ENCODE peak calls at places on chromosome 9, in ten cellular contexts. One of them, this sample, is unnamed.

GRCh38 chr9:34557421-34558321 is 31.9 kb downstream of the CNTFR start:
- DNase-seq in IMR-90: no peak
- DNase-seq in HEK293T: no peak
- DNase-seq in activated naive CD4-positive, alpha-beta T cell: no peak
- DNase-seq in posterior cingulate gyrus: no peak
- DNase-seq in choroid plexus epithelial cell: no peak
- DNase-seq in C1 segment of cervical spinal cord: no peak
- DNase-seq in cerebellar cortex: no peak
- DNase-seq in pulmonary artery endothelial cell: no peak
- DNase-seq in sigmoid colon: no peak
- DNase-seq in this sample: no peak

GRCh38 chr9:86700601-86701000 is 246.7 kb downstream of the GAS1 start:
- DNase-seq in posterior cingulate gyrus: peak; percentile 67
- DNase-seq in choroid plexus epithelial cell: peak; percentile 57
- DNase-seq in sigmoid colon: no peak
- DNase-seq in pulmonary artery endothelial cell: no peak
- DNase-seq in IMR-90: peak; percentile 41
- DNase-seq in C1 segment of cervical spinal cord: no peak
- DNase-seq in cerebellar cortex: no peak
- DNase-seq in activated naive CD4-positive, alpha-beta T cell: no peak
- DNase-seq in HEK293T: no peak
- DNase-seq in this sample: peak; percentile 75

GRCh38 chr9:122986010-122986409 is 45.2 kb downstream of the RABGAP1 start:
- DNase-seq in IMR-90: no peak
- DNase-seq in pulmonary artery endothelial cell: no peak
- DNase-seq in HEK293T: no peak
- DNase-seq in sigmoid colon: no peak
- DNase-seq in C1 segment of cervical spinal cord: no peak
- DNase-seq in cerebellar cortex: no peak
- DNase-seq in choroid plexus epithelial cell: no peak
- DNase-seq in posterior cingulate gyrus: no peak
- DNase-seq in activated naive CD4-positive, alpha-beta T cell: no peak
- DNase-seq in this sample: no peak

GRCh38 chr9:10678010-10678409 is 65.2 kb upstream of the PTPRD start:
- DNase-seq in posterior cingulate gyrus: no peak
- DNase-seq in IMR-90: no peak
- DNase-seq in C1 segment of cervical spinal cord: no peak
- DNase-seq in choroid plexus epithelial cell: peak; percentile 23
- DNase-seq in sigmoid colon: no peak
- DNase-seq in pulmonary artery endothelial cell: no peak
- DNase-seq in HEK293T: no peak
- DNase-seq in activated naive CD4-positive, alpha-beta T cell: no peak
- DNase-seq in cerebellar cortex: no peak
- DNase-seq in this sample: no peak

GRCh38 chr9:116152941-116153764 is 438 bp upstream of the PAPPA start:
- DNase-seq in activated naive CD4-positive, alpha-beta T cell: no peak
- DNase-seq in choroid plexus epithelial cell: peak; percentile 86
- DNase-seq in HEK293T: no peak
- DNase-seq in sigmoid colon: no peak
- DNase-seq in posterior cingulate gyrus: no peak
- DNase-seq in pulmonary artery endothelial cell: no peak
- DNase-seq in IMR-90: peak; percentile 85
- DNase-seq in C1 segment of cervical spinal cord: no peak
- DNase-seq in cerebellar cortex: no peak
- DNase-seq in this sample: no peak

GRCh38 chr9:88587182-88587581 is 52.2 kb downstream of the NXNL2 start:
- DNase-seq in choroid plexus epithelial cell: no peak
- DNase-seq in cerebellar cortex: no peak
- DNase-seq in HEK293T: no peak
- DNase-seq in posterior cingulate gyrus: no peak
- DNase-seq in IMR-90: no peak
- DNase-seq in pulmonary artery endothelial cell: no peak
- DNase-seq in sigmoid colon: no peak
- DNase-seq in activated naive CD4-positive, alpha-beta T cell: no peak
- DNase-seq in C1 segment of cervical spinal cord: no peak
- DNase-seq in this sample: no peak

GRCh38 chr9:132042324-132042723 is 37.3 kb downstream of the MED27 start:
- DNase-seq in C1 segment of cervical spinal cord: no peak
- DNase-seq in HEK293T: no peak
- DNase-seq in activated naive CD4-positive, alpha-beta T cell: no peak
- DNase-seq in sigmoid colon: no peak
- DNase-seq in cerebellar cortex: no peak
- DNase-seq in posterior cingulate gyrus: no peak
- DNase-seq in choroid plexus epithelial cell: peak; percentile 91
- DNase-seq in IMR-90: peak; percentile 99
- DNase-seq in pulmonary artery endothelial cell: peak; percentile 50
- DNase-seq in this sample: no peak

GRCh38 chr9:121916008-121916407 is 177.1 kb downstream of the TTLL11 start:
- DNase-seq in posterior cingulate gyrus: no peak
- DNase-seq in choroid plexus epithelial cell: peak; percentile 54
- DNase-seq in HEK293T: no peak
- DNase-seq in C1 segment of cervical spinal cord: no peak
- DNase-seq in IMR-90: peak; percentile 64
- DNase-seq in sigmoid colon: no peak
- DNase-seq in activated naive CD4-positive, alpha-beta T cell: no peak
- DNase-seq in pulmonary artery endothelial cell: peak; percentile 27
- DNase-seq in cerebellar cortex: no peak
- DNase-seq in this sample: no peak

GRCh38 chr9:1018121-1018520 is 32.0 kb upstream of the DMRT2 start:
- DNase-seq in C1 segment of cervical spinal cord: no peak
- DNase-seq in activated naive CD4-positive, alpha-beta T cell: no peak
- DNase-seq in posterior cingulate gyrus: no peak
- DNase-seq in cerebellar cortex: no peak
- DNase-seq in HEK293T: peak; percentile 11
- DNase-seq in pulmonary artery endothelial cell: no peak
- DNase-seq in IMR-90: no peak
- DNase-seq in choroid plexus epithelial cell: peak; percentile 3
- DNase-seq in sigmoid colon: no peak
- DNase-seq in this sample: no peak

GRCh38 chr9:84317563-84317962 is 23.0 kb downstream of the SLC28A3 start:
- DNase-seq in posterior cingulate gyrus: no peak
- DNase-seq in IMR-90: no peak
- DNase-seq in C1 segment of cervical spinal cord: no peak
- DNase-seq in activated naive CD4-positive, alpha-beta T cell: no peak
- DNase-seq in pulmonary artery endothelial cell: no peak
- DNase-seq in cerebellar cortex: no peak
- DNase-seq in sigmoid colon: no peak
- DNase-seq in HEK293T: no peak
- DNase-seq in choroid plexus epithelial cell: no peak
- DNase-seq in this sample: no peak

GRCh38 chr9:90998573-90998972 is 197.0 kb downstream of the SYK start:
- DNase-seq in C1 segment of cervical spinal cord: no peak
- DNase-seq in activated naive CD4-positive, alpha-beta T cell: no peak
- DNase-seq in cerebellar cortex: no peak
- DNase-seq in sigmoid colon: no peak
- DNase-seq in choroid plexus epithelial cell: no peak
- DNase-seq in pulmonary artery endothelial cell: no peak
- DNase-seq in IMR-90: no peak
- DNase-seq in posterior cingulate gyrus: no peak
- DNase-seq in HEK293T: no peak
- DNase-seq in this sample: no peak

GRCh38 chr9:125513634-125514413 is 193.2 kb downstream of the MAPKAP1 start:
- DNase-seq in activated naive CD4-positive, alpha-beta T cell: no peak
- DNase-seq in HEK293T: no peak
- DNase-seq in IMR-90: peak; percentile 81
- DNase-seq in choroid plexus epithelial cell: peak; percentile 81
- DNase-seq in pulmonary artery endothelial cell: peak; percentile 32
- DNase-seq in posterior cingulate gyrus: no peak
- DNase-seq in C1 segment of cervical spinal cord: no peak
- DNase-seq in cerebellar cortex: no peak
- DNase-seq in sigmoid colon: no peak
- DNase-seq in this sample: no peak

GRCh38 chr9:125409637-125410521 is 148.3 kb downstream of the GAPVD1 start:
- DNase-seq in posterior cingulate gyrus: no peak
- DNase-seq in pulmonary artery endothelial cell: no peak
- DNase-seq in choroid plexus epithelial cell: peak; percentile 37
- DNase-seq in sigmoid colon: no peak
- DNase-seq in cerebellar cortex: peak; percentile 66
- DNase-seq in activated naive CD4-positive, alpha-beta T cell: no peak
- DNase-seq in C1 segment of cervical spinal cord: no peak
- DNase-seq in HEK293T: peak; percentile 69
- DNase-seq in IMR-90: peak; percentile 53
- DNase-seq in this sample: no peak

GRCh38 chr9:68547417-68547816 is 6.7 kb upstream of the TMEM252 start:
- DNase-seq in IMR-90: no peak
- DNase-seq in C1 segment of cervical spinal cord: no peak
- DNase-seq in sigmoid colon: no peak
- DNase-seq in posterior cingulate gyrus: no peak
- DNase-seq in HEK293T: no peak
- DNase-seq in cerebellar cortex: no peak
- DNase-seq in pulmonary artery endothelial cell: no peak
- DNase-seq in activated naive CD4-positive, alpha-beta T cell: no peak
- DNase-seq in choroid plexus epithelial cell: no peak
- DNase-seq in this sample: no peak

GRCh38 chr9:36204906-36205547 is 14.3 kb downstream of the CLTA start:
- DNase-seq in HEK293T: peak; percentile 48
- DNase-seq in pulmonary artery endothelial cell: no peak
- DNase-seq in C1 segment of cervical spinal cord: no peak
- DNase-seq in IMR-90: no peak
- DNase-seq in posterior cingulate gyrus: no peak
- DNase-seq in sigmoid colon: peak; percentile 50
- DNase-seq in activated naive CD4-positive, alpha-beta T cell: no peak
- DNase-seq in cerebellar cortex: no peak
- DNase-seq in choroid plexus epithelial cell: peak; percentile 41
- DNase-seq in this sample: no peak

GRCh38 chr9:100150209-100150608 is 51.2 kb downstream of the INVS start:
- DNase-seq in C1 segment of cervical spinal cord: no peak
- DNase-seq in posterior cingulate gyrus: no peak
- DNase-seq in cerebellar cortex: no peak
- DNase-seq in pulmonary artery endothelial cell: no peak
- DNase-seq in sigmoid colon: no peak
- DNase-seq in HEK293T: no peak
- DNase-seq in activated naive CD4-positive, alpha-beta T cell: no peak
- DNase-seq in choroid plexus epithelial cell: peak; percentile 82
- DNase-seq in IMR-90: peak; percentile 44
- DNase-seq in this sample: no peak

GRCh38 chr9:23587433-23587832 is 238.6 kb downstream of the ELAVL2 start:
- DNase-seq in posterior cingulate gyrus: peak; percentile 84
- DNase-seq in IMR-90: no peak
- DNase-seq in activated naive CD4-positive, alpha-beta T cell: no peak
- DNase-seq in cerebellar cortex: peak; percentile 36
- DNase-seq in sigmoid colon: peak; percentile 64
- DNase-seq in C1 segment of cervical spinal cord: peak; percentile 60
- DNase-seq in HEK293T: no peak
- DNase-seq in pulmonary artery endothelial cell: no peak
- DNase-seq in choroid plexus epithelial cell: no peak
- DNase-seq in this sample: peak; percentile 81

GRCh38 chr9:27353405-27354229 is 56.7 kb upstream of the EQTN start:
- DNase-seq in activated naive CD4-positive, alpha-beta T cell: no peak
- DNase-seq in sigmoid colon: no peak
- DNase-seq in C1 segment of cervical spinal cord: peak; percentile 79
- DNase-seq in pulmonary artery endothelial cell: no peak
- DNase-seq in posterior cingulate gyrus: peak; percentile 91
- DNase-seq in cerebellar cortex: peak; percentile 35
- DNase-seq in choroid plexus epithelial cell: no peak
- DNase-seq in IMR-90: no peak
- DNase-seq in HEK293T: no peak
- DNase-seq in this sample: peak; percentile 98

GRCh38 chr9:30235564-30235963 is 2148.9 kb upstream of the ACO1 start:
- DNase-seq in sigmoid colon: no peak
- DNase-seq in choroid plexus epithelial cell: no peak
- DNase-seq in IMR-90: no peak
- DNase-seq in HEK293T: no peak
- DNase-seq in cerebellar cortex: no peak
- DNase-seq in pulmonary artery endothelial cell: no peak
- DNase-seq in posterior cingulate gyrus: no peak
- DNase-seq in activated naive CD4-positive, alpha-beta T cell: no peak
- DNase-seq in C1 segment of cervical spinal cord: no peak
- DNase-seq in this sample: no peak

GRCh38 chr9:100213730-100214477 is 114.9 kb downstream of the INVS start:
- DNase-seq in choroid plexus epithelial cell: peak; percentile 82
- DNase-seq in HEK293T: no peak
- DNase-seq in activated naive CD4-positive, alpha-beta T cell: no peak
- DNase-seq in IMR-90: peak; percentile 88
- DNase-seq in posterior cingulate gyrus: no peak
- DNase-seq in pulmonary artery endothelial cell: no peak
- DNase-seq in sigmoid colon: no peak
- DNase-seq in cerebellar cortex: no peak
- DNase-seq in C1 segment of cervical spinal cord: no peak
- DNase-seq in this sample: no peak

GRCh38 chr9:91374939-91375338 is 13.2 kb upstream of the AUH start:
- DNase-seq in activated naive CD4-positive, alpha-beta T cell: no peak
- DNase-seq in C1 segment of cervical spinal cord: no peak
- DNase-seq in HEK293T: no peak
- DNase-seq in posterior cingulate gyrus: no peak
- DNase-seq in sigmoid colon: no peak
- DNase-seq in cerebellar cortex: no peak
- DNase-seq in choroid plexus epithelial cell: peak; percentile 78
- DNase-seq in IMR-90: peak; percentile 93
- DNase-seq in pulmonary artery endothelial cell: peak; percentile 11
- DNase-seq in this sample: no peak

This sample was measured in pons.